ENCODE peak calls at places on chromosomes 6 and 20, in five cellular contexts. I is MM.1S, S is mesothelial cell of epicardium, Q is lung, P is astrocyte of the spinal cord. Z is an unnamed sample.

GRCh38 chr6:166490671-166491500 is 95.6 kb downstream of the RAMACL start:
- DNase-seq in P (peak), Q (no peak), I (no peak), S (no peak), Z (no peak)

GRCh38 chr6:28789553-28790083 is 134.2 kb downstream of the TRIM27 start:
- DNase-seq in P (peak), S (no peak), I (no peak), Q (no peak), Z (no peak)

GRCh38 chr6:52548999-52549398 is 27.9 kb downstream of the TRAM2 start:
- DNase-seq in I (no peak), P (no peak), Q (no peak), S (no peak), Z (no peak)

GRCh38 chr6:166728884-166729530 is 102.0 kb upstream of the RPS6KA2 start:
- DNase-seq in I (no peak), Q (no peak), S (no peak), P (no peak), Z (no peak)

GRCh38 chr20:46712056-46712636 is 2.7 kb downstream of the SLC2A10 start:
- DNase-seq in S (no peak), P (no peak), Q (no peak), I (no peak), Z (no peak)

GRCh38 chr20:63522091-63522868 is 1.7 kb downstream of the PPDPF start:
- DNase-seq in P (no peak), S (peak), Q (no peak), I (no peak), Z (no peak)

GRCh38 chr6:99458319-99458718 is 33.2 kb upstream of the PNISR start:
- DNase-seq in P (peak), Q (no peak), I (peak), S (no peak), Z (no peak)

GRCh38 chr20:4832469-4832868 is 110.8 kb downstream of the PRND start:
- DNase-seq in I (no peak), S (no peak), P (no peak), Q (no peak), Z (no peak)

GRCh38 chr6:143842902-143843688 is at the start of gene LTV1:
- DNase-seq in Q (peak), I (peak), P (peak), S (peak), Z (peak)

GRCh38 chr20:3258429-3258828 is 19.4 kb upstream of the SLC4A11 start:
- DNase-seq in Q (no peak), I (peak), S (no peak), P (no peak), Z (no peak)

DNA sequence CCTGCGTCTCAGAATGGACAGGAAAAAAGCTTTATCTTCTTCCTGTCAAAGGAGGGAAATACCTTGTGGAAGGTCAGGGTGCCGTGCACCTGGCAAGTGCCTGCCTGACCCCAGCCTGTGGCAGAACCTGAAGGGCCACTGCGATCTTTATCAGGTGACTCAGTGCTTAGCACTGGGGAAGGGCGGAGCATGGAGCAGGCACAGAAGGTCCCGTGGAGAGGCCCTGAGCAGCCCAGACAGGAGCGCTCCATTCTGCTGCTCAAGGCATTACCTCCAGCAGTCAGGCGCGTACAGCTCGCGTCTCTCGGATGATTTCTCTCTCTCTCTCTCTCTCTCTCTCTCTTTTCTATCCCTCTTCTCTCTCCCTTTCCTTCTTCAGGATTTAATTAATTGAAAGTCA is 31.7 kb downstream of the FOXC1 start:
- DNase-seq in I (no peak), P (no peak), Q (peak), S (no peak), Z (no peak)
- TF ChIP-seq CTCF in I (no peak), P (no peak), Q (no peak), S (no peak), Z (no peak)

DNA sequence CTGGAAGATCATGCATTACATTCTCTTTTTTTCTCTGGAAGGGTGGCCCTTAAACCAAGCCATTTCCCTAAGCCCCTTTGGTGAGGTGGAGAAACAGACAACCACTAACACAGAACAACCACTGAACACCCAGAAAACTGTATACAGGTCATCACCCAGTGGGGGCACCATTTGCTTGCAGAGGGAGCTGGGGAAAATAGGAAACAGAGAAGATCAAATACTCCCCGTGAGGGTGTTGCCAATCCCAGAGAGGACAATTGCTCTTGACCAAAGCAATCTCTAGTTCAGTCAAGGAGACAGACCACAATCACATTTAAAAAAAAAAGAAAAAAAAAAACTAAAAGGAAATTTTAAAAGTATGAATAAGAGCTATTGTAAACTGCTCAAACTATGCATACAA is 865 bp upstream of the DAAM2 start:
- DNase-seq in S (no peak), I (no peak), Q (peak), P (peak), Z (no peak)
- TF ChIP-seq CTCF in S (no peak), I (no peak), Q (no peak), P (peak), Z (no peak)

DNA sequence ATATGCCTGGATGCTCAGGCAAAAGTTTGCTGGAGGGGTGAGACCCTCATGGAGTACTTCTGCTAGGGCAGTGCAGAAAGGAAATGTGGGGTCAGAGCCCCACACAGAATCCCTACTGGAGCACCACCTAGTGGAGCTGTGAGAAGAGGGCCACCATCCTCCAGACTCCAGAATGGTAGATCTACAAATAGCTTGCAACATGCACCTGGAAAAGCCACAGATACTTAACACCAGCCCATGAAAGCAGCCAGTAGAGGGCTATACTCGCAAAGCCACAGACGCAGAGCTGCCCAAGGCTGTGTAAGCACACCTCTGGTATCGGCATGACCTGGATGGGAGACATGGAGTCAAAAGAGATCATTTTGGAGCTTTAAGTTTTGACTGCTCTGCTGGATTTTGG is 60.7 kb upstream of the GJE1 start:
- DNase-seq in I (no peak), Q (no peak), S (no peak), P (no peak), Z (no peak)
- TF ChIP-seq CTCF in I (no peak), Q (no peak), S (no peak), P (no peak), Z (no peak)

DNA sequence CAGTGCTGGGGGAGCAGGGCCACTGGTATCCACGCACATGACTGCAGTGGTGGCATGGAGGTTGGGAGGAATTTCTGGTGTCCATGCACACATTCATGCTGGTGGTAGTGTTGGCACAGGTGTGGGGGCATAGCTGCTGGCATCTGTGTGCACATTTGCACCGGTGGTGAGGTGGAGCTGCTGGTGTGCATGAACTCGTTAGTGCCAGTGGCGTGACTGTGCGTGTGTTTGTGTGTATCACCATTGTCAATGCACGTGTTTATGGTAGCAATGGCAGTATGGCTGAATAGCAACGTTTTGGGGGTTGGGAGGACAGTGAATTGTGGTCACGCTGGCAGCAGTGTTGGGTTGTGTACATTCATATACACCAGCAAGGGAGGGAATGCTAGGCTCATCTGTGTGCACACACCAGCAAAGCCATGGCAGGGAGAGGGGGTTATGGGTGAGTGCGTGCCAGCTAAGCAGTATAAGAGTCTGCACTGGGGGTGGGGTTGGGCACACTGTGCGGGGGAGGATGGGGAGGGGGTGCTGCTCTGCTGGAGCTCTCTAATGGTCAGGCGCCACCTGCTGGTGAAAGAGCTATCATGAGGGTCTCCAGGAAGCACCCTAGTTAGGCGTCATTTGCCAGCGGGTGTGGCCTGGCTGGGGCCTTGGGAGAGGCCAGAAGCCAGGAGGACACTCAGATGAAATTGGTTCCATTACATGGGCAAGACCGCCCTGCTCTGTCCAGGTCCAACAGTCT is 626.1 kb upstream of the ID4 start:
- DNase-seq in I (no peak), Q (no peak), S (no peak), P (no peak), Z (no peak)
- TF ChIP-seq CTCF in I (peak), Q (no peak), S (peak), P (no peak), Z (no peak)

GRCh38 chr6:25685896-25686295 is 33.9 kb downstream of the SCGN start:
- DNase-seq in S (no peak), I (no peak), Q (no peak), P (no peak), Z (no peak)
- TF ChIP-seq CTCF in S (no peak), I (no peak), Q (no peak), P (no peak), Z (no peak)

GRCh38 chr20:56187791-56188190 is 60.7 kb upstream of the MC3R start:
- DNase-seq in I (no peak), P (no peak), Q (no peak), S (no peak), Z (no peak)
- TF ChIP-seq CTCF in I (peak), P (peak), Q (no peak), S (no peak), Z (no peak)